ENCODE peak calls at places on chromosomes 4 and X, in six cellular contexts. T is HepG2, U is breast epithelium, N is stomach, V is heart left ventricle, F is IMR-90. H is an unnamed sample.

GRCh38 chr4:38163216-38164006 is 203.2 kb downstream of the PTTG2 start:
- DNase-seq in T (no peak), U (no peak), N (peak; percentile 52), V (no peak), F (peak; percentile 87), H (no peak)

GRCh38 chrX:71871367-71871766 is 39.3 kb upstream of the NHSL2 start:
- DNase-seq in T (no peak), U (no peak), N (peak; percentile 55), V (no peak), F (peak; percentile 31), H (no peak)

GRCh38 chr4:105162123-105162796 is 15.6 kb downstream of the TET2 start:
- DNase-seq in T (no peak), U (no peak), N (no peak), V (no peak), F (no peak), H (no peak)

GRCh38 chrX:65821721-65822496 is 154.5 kb downstream of the MSN start:
- DNase-seq in T (no peak), U (no peak), N (no peak), V (peak; percentile 17), F (no peak), H (no peak)

GRCh38 chr4:5165419-5166369 is 114.4 kb downstream of the STK32B start:
- DNase-seq in T (no peak), U (no peak), N (no peak), V (no peak), F (peak; percentile 64), H (no peak)

GRCh38 chr4:113644398-113644797 is 117.1 kb downstream of the CAMK2D start:
- DNase-seq in T (no peak), U (no peak), N (no peak), V (no peak), F (no peak), H (no peak)

GRCh38 chr4:186839122-186840037 is 115.7 kb upstream of the FAT1 start:
- DNase-seq in T (no peak), U (no peak), N (no peak), V (peak; percentile 21), F (peak; percentile 92), H (peak; percentile 48)

GRCh38 chr4:122826596-122827257 is at the start of gene FGF2:
- DNase-seq in T (no peak), U (peak; percentile 52), N (peak; percentile 31), V (peak; percentile 66), F (peak; percentile 60), H (peak; percentile 42)

GRCh38 chr4:17385403-17385802 is 126.5 kb downstream of the QDPR start:
- DNase-seq in T (no peak), U (no peak), N (no peak), V (no peak), F (peak; percentile 50), H (peak; percentile 66)

GRCh38 chr4:111556861-111557260 is 588.4 kb upstream of the FAM241A start:
- DNase-seq in T (no peak), U (no peak), N (no peak), V (no peak), F (peak; percentile 15), H (no peak)

GRCh38 chrX:45847966-45848365 is 647.3 kb upstream of the DIPK2B start:
- DNase-seq in T (no peak), U (no peak), N (no peak), V (no peak), F (no peak), H (no peak)

GRCh38 chrX:136094962-136095361 is 52.4 kb upstream of the FHL1 start:
- DNase-seq in T (no peak), U (no peak), N (no peak), V (no peak), F (peak; percentile 10), H (no peak)

GRCh38 chr4:118968006-118968405 is 79.4 kb downstream of the SYNPO2 start:
- DNase-seq in T (no peak), U (no peak), N (peak; percentile 57), V (peak; percentile 48), F (peak; percentile 87), H (peak; percentile 93)
- TF ChIP-seq POLR2A in T (no peak), U (no peak), N (no peak), V (no peak), F (no peak), H (no peak)

DNA sequence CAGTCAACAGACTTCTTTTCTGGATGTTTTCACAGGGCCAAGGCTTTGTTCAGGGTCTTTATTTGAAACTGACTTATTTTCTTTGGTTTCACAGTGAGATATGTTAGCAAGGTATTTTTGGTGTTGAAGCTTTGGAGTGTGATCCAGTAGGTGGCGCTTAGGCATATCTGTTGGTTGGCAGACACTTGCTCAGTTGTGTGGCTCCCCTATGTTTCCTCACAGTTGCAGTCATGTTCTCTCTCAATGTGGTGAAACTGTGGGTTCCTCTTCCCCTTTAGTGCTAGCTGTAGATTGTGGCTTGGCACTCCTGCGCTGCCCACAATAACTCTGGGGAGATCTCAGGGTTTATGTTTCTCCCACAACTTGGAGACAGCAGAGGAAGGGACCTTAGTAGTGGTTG is 460.8 kb downstream of the SLITRK2 start:
- DNase-seq in T (no peak), U (no peak), N (no peak), V (no peak), F (no peak), H (peak; percentile 71)
- TF ChIP-seq CTCF in T (no peak), U (no peak), N (no peak), V (no peak), F (no peak), H (peak; percentile 49)

DNA sequence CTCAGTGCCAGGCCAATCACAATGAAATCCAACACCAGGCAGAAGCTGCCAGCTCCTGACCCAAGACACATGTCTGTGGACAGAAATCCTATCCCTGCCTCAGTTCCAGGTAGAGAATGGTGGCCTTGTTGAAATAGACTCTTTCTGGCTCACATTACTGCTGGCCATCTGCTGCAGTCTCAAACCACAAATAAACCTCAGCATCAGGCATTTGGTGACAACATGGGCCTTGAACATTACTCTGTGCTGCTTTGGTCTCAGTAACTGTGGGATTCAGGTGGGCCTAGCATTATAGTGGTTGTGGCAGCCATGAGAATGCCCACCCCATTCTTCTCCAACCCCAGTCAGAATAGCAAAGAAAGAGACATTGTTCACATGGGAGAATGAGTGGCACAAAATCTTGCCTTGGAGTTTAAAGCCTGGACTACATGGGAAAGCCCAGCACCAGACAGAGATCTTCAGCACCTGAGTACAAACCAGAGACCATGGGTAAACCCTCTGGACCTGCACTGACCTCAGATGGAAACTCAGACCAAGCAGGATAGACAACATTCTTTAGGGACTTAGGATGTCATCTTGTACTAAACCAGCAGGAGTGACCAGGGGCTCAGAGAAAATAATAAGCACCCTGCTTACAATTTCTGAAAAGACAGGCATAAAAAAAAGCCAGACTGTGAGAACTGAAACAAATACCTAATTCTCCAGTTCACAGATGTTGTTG is 50.4 kb upstream of the TRAM1L1 start:
- DNase-seq in T (no peak), U (no peak), N (no peak), V (no peak), F (no peak), H (no peak)
- TF ChIP-seq POLR2A in T (no peak), U (no peak), N (no peak), V (no peak), F (no peak), H (no peak)

GRCh38 chrX:534804-535203 is 95.8 kb upstream of the SHOX start:
- DNase-seq in T (no peak), U (no peak), N (no peak), V (no peak), F (no peak), H (no peak)
- TF ChIP-seq CTCF in T (no peak), U (no peak), N (no peak), V (no peak), F (no peak), H (no peak)

H was measured in NB4.